ENCODE peak calls at places on chromosomes 6 and 20, in ten cellular contexts. F, Q, U, B, E, L, R, P, N and Z are unnamed samples.

GRCh38 chr6:85675030-85675819 is 32.5 kb upstream of the SYNCRIP start:
- DNase-seq in N (no peak), P (no peak), F (no peak), U (no peak), R (no peak), Q (no peak), B (peak; percentile 21), E (no peak), L (no peak), Z (no peak)

GRCh38 chr6:149118737-149119653 is 198.5 kb upstream of the TAB2 start:
- DNase-seq in R (no peak), N (no peak), F (no peak), B (no peak), P (no peak), U (no peak), L (no peak), E (no peak), Q (no peak), Z (no peak)

GRCh38 chr6:165883851-165884640 is 221.0 kb upstream of the PDE10A start:
- DNase-seq in Q (no peak), E (no peak), F (no peak), B (no peak), P (no peak), R (no peak), U (no peak), N (peak; percentile 39), L (no peak), Z (no peak)

GRCh38 chr6:3444276-3445088 is 12.4 kb downstream of the SLC22A23 start:
- DNase-seq in F (no peak), U (no peak), L (no peak), B (no peak), Q (no peak), N (no peak), R (no peak), E (no peak), P (no peak), Z (no peak)

GRCh38 chr6:30915591-30915946 is 1.5 kb downstream of the VARS2 start:
- DNase-seq in E (no peak), B (peak; percentile 45), L (peak; percentile 23), U (no peak), Q (peak; percentile 51), P (peak; percentile 67), R (no peak), F (peak; percentile 55), N (no peak), Z (no peak)

GRCh38 chr6:154606457-154606856 is 96.0 kb upstream of the CNKSR3 start:
- DNase-seq in Q (no peak), U (peak; percentile 30), F (no peak), N (no peak), E (no peak), R (peak; percentile 3), B (no peak), P (no peak), L (peak; percentile 53), Z (peak; percentile 17)

GRCh38 chr6:77511860-77512259 is 48.6 kb upstream of the HTR1B start:
- DNase-seq in E (no peak), N (no peak), F (peak; percentile 4), L (no peak), U (no peak), P (no peak), B (no peak), Q (no peak), R (no peak), Z (no peak)

GRCh38 chr6:125888989-125889656 is 67.4 kb upstream of the HINT3 start:
- DNase-seq in N (no peak), L (peak; percentile 23), F (peak; percentile 24), B (no peak), U (no peak), E (no peak), P (peak; percentile 39), Q (no peak), R (no peak), Z (no peak)

DNA sequence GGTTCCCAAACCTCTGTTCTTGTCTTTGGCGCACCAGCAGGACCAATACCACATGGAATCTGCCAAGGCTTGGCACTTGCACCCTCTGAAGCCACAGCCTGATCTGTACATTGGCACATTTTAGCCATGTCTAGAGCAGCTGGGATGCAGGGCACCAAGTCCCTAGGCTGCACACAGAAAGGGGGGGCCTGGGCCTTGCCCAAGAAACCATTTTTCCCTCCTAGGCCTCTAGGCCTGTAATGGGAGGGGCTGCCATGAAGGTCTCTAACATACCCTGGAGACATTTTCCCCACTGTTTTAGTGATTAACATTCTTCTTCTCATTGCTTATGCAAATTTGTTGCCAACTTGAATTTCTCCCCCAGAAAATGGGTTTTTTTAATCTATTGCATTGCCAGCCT is 5.4 kb upstream of the FAM120B start:
- DNase-seq in N (no peak), F (no peak), B (no peak), E (no peak), P (no peak), Q (no peak), U (no peak), L (no peak), R (no peak), Z (no peak)
- H3K9me3 ChIP-seq in N (no peaks in the 10 kb centered on the region), F (no peaks in the 10 kb centered on the region), B (no peaks in the 10 kb centered on the region), E (no peaks in the 10 kb centered on the region), P (peaks cover 6% of the 10 kb centered on the region), Q (no peaks in the 10 kb centered on the region), U (no peaks in the 10 kb centered on the region), L (no peaks in the 10 kb centered on the region), R (no peaks in the 10 kb centered on the region), Z (no peaks in the 10 kb centered on the region)

GRCh38 chr6:290111-290932 is 2.0 kb upstream of the DUSP22 start:
- DNase-seq in N (no peak), R (no peak), U (no peak), P (no peak), E (no peak), Q (no peak), B (no peak), L (no peak), F (no peak), Z (no peak)

GRCh38 chr6:286681-287499 is 5.4 kb upstream of the DUSP22 start:
- DNase-seq in L (no peak), N (no peak), R (no peak), E (no peak), P (no peak), F (no peak), B (no peak), Q (no peak), U (no peak), Z (no peak)

GRCh38 chr6:285030-285771 is 7.1 kb upstream of the DUSP22 start:
- DNase-seq in F (no peak), Q (no peak), L (no peak), B (no peak), U (no peak), R (no peak), N (no peak), P (no peak), E (no peak), Z (no peak)

GRCh38 chr6:288861-289260 is 3.4 kb upstream of the DUSP22 start:
- DNase-seq in E (no peak), P (no peak), L (no peak), U (no peak), Q (no peak), F (no peak), B (no peak), N (no peak), R (no peak), Z (no peak)

GRCh38 chr6:287500-287883 is 4.8 kb upstream of the DUSP22 start:
- DNase-seq in U (no peak), F (no peak), R (no peak), L (no peak), E (no peak), B (no peak), Q (no peak), P (no peak), N (no peak), Z (no peak)
- H3K9me3 ChIP-seq in U (no peaks in the 10 kb centered on the region), F (no peaks in the 10 kb centered on the region), R (no peaks in the 10 kb centered on the region), L (no peaks in the 10 kb centered on the region), E (no peaks in the 10 kb centered on the region), B (no peaks in the 10 kb centered on the region), Q (no peaks in the 10 kb centered on the region), P (peaks cover 19% of the 10 kb centered on the region), N (no peaks in the 10 kb centered on the region), Z (no peaks in the 10 kb centered on the region)

DNA sequence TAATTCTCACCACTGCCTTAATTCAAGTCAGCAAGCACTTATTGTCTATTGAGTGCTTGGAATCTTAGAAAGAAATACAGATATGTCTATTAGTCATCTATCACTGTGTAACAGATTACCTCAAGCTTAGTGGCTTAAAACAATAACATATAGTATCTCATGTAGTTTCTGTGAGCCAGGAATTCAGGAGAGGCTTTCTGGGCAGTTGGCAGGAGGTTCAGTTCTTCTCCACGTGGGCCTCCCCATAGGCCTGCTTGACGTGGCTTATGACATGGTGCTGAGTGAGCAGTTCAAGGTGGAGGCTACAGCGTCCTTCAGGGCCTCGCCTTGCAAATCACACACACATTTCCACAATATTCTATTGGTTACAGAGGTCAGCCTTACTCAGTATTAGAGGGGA is 69.7 kb downstream of the DTD1 start:
- DNase-seq in L (no peak), U (no peak), P (no peak), Q (no peak), B (no peak), N (no peak), E (no peak), F (no peak), R (no peak), Z (no peak)
- H3K9me3 ChIP-seq in L (no peaks in the 10 kb centered on the region), U (no peaks in the 10 kb centered on the region), P (no peaks in the 10 kb centered on the region), Q (no peaks in the 10 kb centered on the region), B (no peaks in the 10 kb centered on the region), N (no peaks in the 10 kb centered on the region), E (no peaks in the 10 kb centered on the region), F (no peaks in the 10 kb centered on the region), R (no peaks in the 10 kb centered on the region), Z (no peaks in the 10 kb centered on the region)

GRCh38 chr6:19214231-19214630 is 622.9 kb upstream of the ID4 start:
- DNase-seq in P (no peak), L (no peak), U (no peak), B (no peak), F (no peak), E (no peak), R (no peak), Q (no peak), N (no peak), Z (no peak)

GRCh38 chr6:19205076-19205475 is 632.1 kb upstream of the ID4 start:
- DNase-seq in E (no peak), U (no peak), L (no peak), Q (no peak), N (no peak), R (no peak), P (no peak), F (no peak), B (no peak), Z (no peak)

GRCh38 chr6:19204445-19204844 is 632.7 kb upstream of the ID4 start:
- DNase-seq in R (no peak), F (no peak), P (no peak), U (no peak), L (no peak), Q (no peak), N (no peak), B (no peak), E (no peak), Z (no peak)

GRCh38 chr6:19210849-19211590 is 626.1 kb upstream of the ID4 start:
- DNase-seq in N (no peak), E (no peak), B (peak; percentile 35), L (no peak), Q (no peak), P (peak; percentile 6), F (no peak), U (no peak), R (no peak), Z (no peak)

DNA sequence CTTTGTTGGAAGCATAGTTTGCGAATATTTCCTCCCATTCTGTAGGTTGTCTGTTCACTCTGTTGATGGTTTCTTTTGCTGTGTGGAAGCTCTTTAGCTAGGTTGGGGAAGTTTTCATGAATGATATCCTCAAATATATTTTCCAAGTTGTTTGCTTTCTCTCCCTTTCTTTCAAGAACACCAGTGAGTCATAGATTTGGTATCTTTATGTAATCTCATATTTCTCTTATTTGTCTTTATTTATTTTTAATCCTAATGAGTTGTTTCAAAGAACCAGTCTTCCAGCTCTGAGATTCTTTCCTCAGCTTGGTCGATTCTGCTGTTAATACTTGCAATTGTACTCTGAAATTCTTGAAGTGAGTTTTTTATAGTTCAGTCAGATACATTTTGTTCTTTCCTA is 628.0 kb upstream of the ID4 start:
- DNase-seq in Q (no peak), R (no peak), E (no peak), P (no peak), F (no peak), N (no peak), L (no peak), B (no peak), U (no peak), Z (no peak)
- H3K9me3 ChIP-seq in Q (no peaks in the 10 kb centered on the region), R (no peaks in the 10 kb centered on the region), E (no peaks in the 10 kb centered on the region), P (peaks cover 5% of the 10 kb centered on the region), F (no peaks in the 10 kb centered on the region), N (no peaks in the 10 kb centered on the region), L (no peaks in the 10 kb centered on the region), B (no peaks in the 10 kb centered on the region), U (no peaks in the 10 kb centered on the region), Z (no peaks in the 10 kb centered on the region)